ENCODE peak calls at places on chromosome X, in ten cellular contexts. J is upper lobe of left lung, K is lower leg skin, R is IMR-90, X is HCT116, S is A549, M is esophagus muscularis mucosa, Z is endothelial cell of umbilical vein, I is Peyer's patch, P is sigmoid colon. Y is an unnamed sample.

GRCh38 chrX:85140963-85141362 is 102.6 kb downstream of the SATL1 start:
- DNase-seq in J (no peak), R (no peak), M (no peak), S (no peak), I (no peak), X (no peak), K (no peak), P (no peak), Z (no peak), Y (no peak)

GRCh38 chrX:18422325-18422724 is 3.1 kb upstream of the CDKL5 start:
- DNase-seq in I (no peak), M (no peak), P (no peak), S (peak), Z (no peak), J (no peak), X (no peak), K (no peak), R (peak), Y (no peak)

GRCh38 chrX:65667503-65668355 is at the start of gene MSN:
- DNase-seq in X (no peak), S (peak), P (peak), M (no peak), I (peak), J (peak), K (peak), Z (peak), R (peak), Y (peak)

GRCh38 chrX:109472939-109473713 is 8.8 kb downstream of the GUCY2F start:
- DNase-seq in P (no peak), Z (peak), K (no peak), I (no peak), X (peak), S (peak), J (no peak), R (peak), M (no peak), Y (no peak)

GRCh38 chrX:103464071-103464773 is 55.1 kb downstream of the RAB40A start:
- DNase-seq in R (peak), I (no peak), S (peak), P (no peak), M (no peak), K (no peak), X (peak), J (no peak), Z (peak), Y (peak)

GRCh38 chrX:154373340-154374306 is 811 bp downstream of the FLNA start:
- DNase-seq in Z (peak), P (no peak), J (peak), R (peak), I (peak), S (peak), K (no peak), X (peak), M (no peak), Y (peak)

GRCh38 chrX:119465555-119465954 is 2.7 kb upstream of the SLC25A5 start:
- DNase-seq in Z (no peak), K (no peak), X (no peak), J (no peak), I (no peak), M (no peak), P (no peak), S (no peak), R (no peak), Y (no peak)

GRCh38 chrX:125382148-125382628 is 62.5 kb downstream of the TEX13C start:
- DNase-seq in P (no peak), K (no peak), J (no peak), S (no peak), X (no peak), Z (no peak), R (no peak), I (no peak), M (no peak), Y (no peak)

GRCh38 chrX:12421918-12422317 is 283.6 kb downstream of the FRMPD4 start:
- DNase-seq in X (no peak), J (no peak), Z (peak), I (no peak), S (no peak), M (no peak), K (no peak), P (no peak), R (peak), Y (no peak)

GRCh38 chrX:46673596-46673995 is 85.3 kb downstream of the SLC9A7 start:
- DNase-seq in S (no peak), Z (no peak), X (no peak), I (no peak), R (no peak), J (no peak), M (no peak), K (no peak), P (no peak), Y (no peak)

GRCh38 chrX:70289793-70290770 is at the start of the genes KIF4A and PDZD11:
- DNase-seq in Z (peak), S (peak), K (peak), P (peak), I (peak), J (peak), R (peak), M (peak), X (peak), Y (peak)
- TF ChIP-seq POLR2A in Z (peak), S (peak), K (no peak), P (peak), I (peak), J (no peak), R (peak), M (no peak), X (peak), Y (no peak)

DNA sequence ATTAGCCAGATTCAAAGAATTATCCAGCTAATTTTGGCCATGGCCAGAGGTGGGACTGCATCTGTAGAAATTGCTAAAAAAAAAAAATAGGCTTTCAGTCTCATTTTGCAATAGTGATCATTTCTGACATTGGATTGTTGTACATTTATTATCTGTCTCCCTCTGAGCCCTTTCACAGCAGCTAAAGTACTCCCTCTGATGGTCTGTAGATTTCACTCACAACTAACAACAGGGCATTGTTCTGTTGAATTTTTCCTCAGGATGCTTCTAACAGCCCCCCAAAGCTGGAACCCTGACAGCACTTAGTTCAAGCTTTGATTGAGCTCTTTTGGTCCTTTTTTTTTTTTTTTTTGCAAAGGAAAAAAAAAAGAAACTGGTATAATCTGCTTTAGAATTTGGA is 406.6 kb downstream of the SMARCA1 start:
- DNase-seq in R (no peak), X (no peak), K (no peak), M (no peak), I (no peak), P (no peak), S (no peak), Z (no peak), J (no peak), Y (no peak)
- TF ChIP-seq CTCF in R (no peak), X (no peak), K (no peak), M (no peak), I (no peak), P (no peak), S (no peak), Z (no peak), J (no peak), Y (no peak)

DNA sequence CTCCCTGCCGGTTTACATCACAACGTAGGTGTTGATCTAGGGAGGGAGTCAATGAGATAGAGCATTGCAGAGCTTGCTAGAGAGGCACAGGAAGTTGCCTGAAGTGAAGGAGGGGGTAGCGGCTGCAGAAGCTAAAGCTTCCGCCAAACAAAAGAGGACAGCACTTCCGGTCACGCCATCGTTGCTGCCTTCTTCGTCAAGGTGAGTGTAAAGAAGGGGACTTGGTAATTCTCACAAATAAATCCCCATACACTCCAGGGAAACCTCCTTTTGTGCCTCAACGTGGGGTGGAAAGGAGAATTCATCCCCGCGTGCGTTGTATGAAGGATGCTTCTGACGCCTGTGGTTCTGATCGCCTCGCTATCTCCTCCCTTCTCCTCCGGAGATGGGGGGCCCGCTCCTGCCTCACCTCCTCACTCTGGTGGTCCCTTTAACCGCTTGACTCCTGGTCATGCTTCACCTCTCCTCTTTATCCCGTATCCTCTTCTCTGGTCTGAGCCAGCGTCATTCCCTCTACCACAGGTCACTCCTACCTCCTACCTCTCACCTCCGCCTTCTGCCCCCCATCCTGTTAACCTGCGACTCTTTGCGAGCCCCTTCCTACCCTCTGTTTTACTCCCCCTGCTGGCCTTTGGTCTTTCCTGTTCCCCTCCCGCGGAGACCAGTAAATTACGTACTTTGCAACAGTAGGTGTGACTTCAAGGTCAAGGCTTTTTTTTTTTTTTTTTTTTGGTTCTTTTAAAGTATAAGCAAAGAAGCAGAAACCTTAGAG is 59.9 kb downstream of the GSPT2 start:
- DNase-seq in S (peak), P (peak), R (peak), J (peak), M (no peak), K (no peak), X (peak), I (peak), Z (peak), Y (peak)
- TF ChIP-seq POLR2A in S (no peak), P (no peak), R (no peak), J (no peak), M (no peak), K (no peak), X (peak), I (no peak), Z (no peak), Y (no peak)

DNA sequence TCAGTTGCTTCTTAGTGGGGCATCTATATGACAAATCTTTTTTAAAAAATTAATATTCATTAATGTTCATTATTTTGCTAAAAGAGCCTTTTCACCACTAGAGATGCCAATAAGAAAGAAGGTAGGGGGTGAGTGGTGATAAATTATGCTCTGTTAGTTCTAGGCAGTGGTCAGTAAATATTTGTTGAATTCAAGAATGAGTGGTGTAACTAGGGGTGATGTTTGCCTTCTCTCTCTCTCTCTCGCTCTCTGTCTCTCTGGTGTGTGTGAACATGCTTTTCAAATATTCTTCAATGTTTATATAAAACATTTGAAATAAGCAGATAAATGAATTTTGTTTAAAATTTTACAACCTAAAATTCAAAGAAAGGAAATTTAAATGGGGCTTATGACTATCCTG is 169.6 kb downstream of the GLUD2 start:
- DNase-seq in X (no peak), Z (no peak), J (no peak), R (no peak), I (no peak), M (no peak), S (no peak), K (no peak), P (no peak), Y (no peak)
- TF ChIP-seq CTCF in X (no peak), Z (no peak), J (no peak), R (no peak), I (no peak), M (no peak), S (no peak), K (no peak), P (no peak), Y (no peak)